ENCODE peak calls at places on chromosomes 5 and 9, in nine cellular contexts. E is anterior cingulate cortex; A is cardiac fibroblast; Z is stimulated activated CD8-positive, alpha-beta memory T cell treated with anti-CD3 and anti-CD28 coated beads, Interleukin-15, amount 100 ng/mL, for 1 hour; J is cardiac muscle cell; Q is kidney; W is Right ventricle myocardium inferior; V is stimulated activated naive B cell treated with anti-CD40 and anti-IgM and Interleukin-4, amounts not matched to agents 10 μg/mL and 1 μg/mL and 100 μg/mL, for 72 hours; N is IMR-90. R is an unnamed sample.

GRCh38 chr5:123700624-123701023 is 188.6 kb downstream of the CSNK1G3 start:
- DNase-seq in E (no peak), A (peak; percentile 99), Z (no peak), J (no peak), Q (no peak), W (no peak), V (no peak), N (peak; percentile 96), R (no peak)

GRCh38 chr5:7537573-7537972 is 141.6 kb downstream of the ADCY2 start:
- DNase-seq in E (no peak), A (no peak), Z (no peak), J (no peak), Q (no peak), W (no peak), V (no peak), N (no peak), R (no peak)

GRCh38 chr5:103232393-103232999 is 26.1 kb upstream of the MACIR start:
- DNase-seq in E (no peak), A (peak; percentile 66), Z (no peak), J (peak; percentile 51), Q (no peak), W (no peak), V (no peak), N (peak; percentile 55), R (no peak)

GRCh38 chr5:6539060-6539459 is 90.4 kb downstream of the UBE2QL1 start:
- DNase-seq in E (no peak), A (no peak), Z (no peak), J (no peak), Q (no peak), W (no peak), V (no peak), N (no peak), R (no peak)

GRCh38 chr5:30438785-30439184 is 754.7 kb upstream of the CDH6 start:
- DNase-seq in E (no peak), A (no peak), Z (no peak), J (no peak), Q (no peak), W (no peak), V (no peak), N (no peak), R (no peak)

GRCh38 chr5:139966856-139967255 is 76.2 kb downstream of the NRG2 start:
- DNase-seq in E (no peak), A (no peak), Z (no peak), J (no peak), Q (no peak), W (no peak), V (no peak), N (no peak), R (no peak)

GRCh38 chr5:164090358-164090757 is 584.9 kb downstream of the MAT2B start:
- DNase-seq in E (no peak), A (no peak), Z (no peak), J (no peak), Q (no peak), W (no peak), V (no peak), N (no peak), R (no peak)

GRCh38 chr5:57221049-57221568 is 47.2 kb downstream of the GPBP1 start:
- DNase-seq in E (no peak), A (peak; percentile 77), Z (no peak), J (peak; percentile 63), Q (no peak), W (no peak), V (no peak), N (peak; percentile 65), R (no peak)

GRCh38 chr9:124349267-124349666 is 66.0 kb downstream of the PSMB7 start:
- DNase-seq in E (no peak), A (no peak), Z (no peak), J (no peak), Q (no peak), W (peak; percentile 25), V (no peak), N (no peak), R (no peak)

GRCh38 chr5:51024263-51024662 is 357.8 kb downstream of the PARP8 start:
- DNase-seq in E (no peak), A (no peak), Z (no peak), J (no peak), Q (no peak), W (no peak), V (no peak), N (no peak), R (no peak)

GRCh38 chr5:128252794-128253193 is 169.2 kb downstream of the SLC12A2 start:
- DNase-seq in E (no peak), A (peak; percentile 81), Z (no peak), J (no peak), Q (no peak), W (no peak), V (no peak), N (peak; percentile 49), R (no peak)

GRCh38 chr5:99900302-99900811 is 634.8 kb upstream of the FAM174A start:
- DNase-seq in E (no peak), A (no peak), Z (no peak), J (no peak), Q (no peak), W (no peak), V (no peak), N (no peak), R (no peak)

GRCh38 chr9:135240222-135240621 is 152.8 kb downstream of the OLFM1 start:
- DNase-seq in E (peak; percentile 49), A (no peak), Z (no peak), J (no peak), Q (peak; percentile 41), W (no peak), V (no peak), N (no peak), R (no peak)

GRCh38 chr5:54135042-54135441 is 175.3 kb downstream of the ARL15 start:
- DNase-seq in E (no peak), A (peak; percentile 47), Z (no peak), J (no peak), Q (no peak), W (no peak), V (no peak), N (peak; percentile 48), R (no peak)

GRCh38 chr5:43336159-43336558 is 22.9 kb upstream of the HMGCS1 start:
- DNase-seq in E (no peak), A (no peak), Z (no peak), J (no peak), Q (no peak), W (no peak), V (no peak), N (no peak), R (no peak)

GRCh38 chr5:82092-82491 is 9.9 kb upstream of the PLEKHG4B start:
- DNase-seq in E (no peak), A (peak; percentile 19), Z (no peak), J (peak; percentile 86), Q (peak; percentile 35), W (no peak), V (no peak), N (peak; percentile 17), R (no peak)

GRCh38 chr5:168159425-168159824 is 132.0 kb upstream of the WWC1 start:
- DNase-seq in E (no peak), A (no peak), Z (no peak), J (peak; percentile 62), Q (peak; percentile 88), W (no peak), V (no peak), N (no peak), R (no peak)

GRCh38 chr9:132486706-132487350 is 76.8 kb downstream of the CFAP77 start:
- DNase-seq in E (no peak), A (no peak), Z (no peak), J (no peak), Q (peak; percentile 61), W (no peak), V (no peak), N (no peak), R (no peak)

GRCh38 chr5:180785794-180786221 is 16.8 kb downstream of the MGAT1 start:
- DNase-seq in E (no peak), A (peak; percentile 87), Z (no peak), J (peak; percentile 31), Q (peak; percentile 66), W (no peak), V (no peak), N (peak; percentile 64), R (peak; percentile 51)

GRCh38 chr5:93674866-93675457 is 66.4 kb downstream of the POU5F2 start:
- DNase-seq in E (no peak), A (no peak), Z (no peak), J (no peak), Q (no peak), W (no peak), V (no peak), N (no peak), R (no peak)

GRCh38 chr9:120394058-120394669 is 185.8 kb downstream of the CDK5RAP2 start:
- DNase-seq in E (no peak), A (peak; percentile 90), Z (no peak), J (no peak), Q (no peak), W (no peak), V (no peak), N (peak; percentile 96), R (no peak)

GRCh38 chr9:5886114-5886939 is 4.4 kb upstream of the MLANA start:
- DNase-seq in E (peak; percentile 49), A (peak; percentile 78), Z (peak; percentile 73), J (peak; percentile 89), Q (peak; percentile 90), W (peak; percentile 79), V (peak; percentile 57), N (peak; percentile 65), R (peak; percentile 62)

GRCh38 chr5:98110791-98111190 is 662.7 kb upstream of the RGMB start:
- DNase-seq in E (no peak), A (no peak), Z (no peak), J (no peak), Q (no peak), W (no peak), V (no peak), N (peak; percentile 53), R (no peak)

GRCh38 chr5:108655750-108656450 is 91.8 kb upstream of the FER start:
- DNase-seq in E (no peak), A (peak; percentile 79), Z (no peak), J (no peak), Q (no peak), W (no peak), V (no peak), N (peak; percentile 71), R (no peak)

GRCh38 chr5:43358338-43358737 is 45.1 kb upstream of the HMGCS1 start:
- DNase-seq in E (no peak), A (no peak), Z (no peak), J (no peak), Q (no peak), W (no peak), V (no peak), N (no peak), R (no peak)

R was measured in ovary.